ENCODE peak calls at places on chromosomes 6 and 20, in five cellular contexts. N is pancreas; V is HL-60; H is CD4-positive, CD25-positive, alpha-beta regulatory T cell; D is aorta. Q is an unnamed sample.

GRCh38 chr6:115120394-115120793 is 777.6 kb upstream of the HS3ST5 start:
- DNase-seq in N (no peak), V (no peak), H (no peak), D (no peak), Q (no peak)

GRCh38 chr6:170088349-170088951 is 202.4 kb downstream of the DLL1 start:
- DNase-seq in N (peak), V (no peak), H (no peak), D (peak), Q (no peak)

GRCh38 chr6:131844243-131844841 is 36.5 kb downstream of the ENPP1 start:
- DNase-seq in N (no peak), V (no peak), H (no peak), D (no peak), Q (no peak)

GRCh38 chr6:110513001-110513400 is 36.6 kb upstream of the SLC22A16 start:
- DNase-seq in N (no peak), V (no peak), H (no peak), D (no peak), Q (no peak)

GRCh38 chr6:158027590-158028285 is 46.1 kb downstream of the SYNJ2 start:
- DNase-seq in N (peak), V (no peak), H (no peak), D (no peak), Q (no peak)

GRCh38 chr6:116764557-116764960 is 960 bp downstream of the FAM162B start:
- DNase-seq in N (peak), V (no peak), H (no peak), D (no peak), Q (no peak)

GRCh38 chr6:22364314-22364713 is 67.5 kb upstream of the PRL start:
- DNase-seq in N (no peak), V (no peak), H (no peak), D (no peak), Q (no peak)

GRCh38 chr6:111888928-111889696 is 15.9 kb upstream of the FYN start:
- DNase-seq in N (no peak), V (no peak), H (no peak), D (no peak), Q (no peak)

GRCh38 chr6:69719602-69720193 is 77.1 kb downstream of the LMBRD1 start:
- DNase-seq in N (no peak), V (no peak), H (peak), D (no peak), Q (no peak)

GRCh38 chr6:103122766-103123601 is 1729.5 kb downstream of the GRIK2 start:
- DNase-seq in N (peak), V (peak), H (peak), D (peak), Q (peak)

GRCh38 chr6:77151241-77151640 is 312.1 kb downstream of the HTR1B start:
- DNase-seq in N (no peak), V (no peak), H (no peak), D (no peak), Q (no peak)

GRCh38 chr6:88459224-88459623 is 293.1 kb upstream of the CNR1 start:
- DNase-seq in N (no peak), V (no peak), H (no peak), D (no peak), Q (no peak)

GRCh38 chr6:168536665-168537249 is 95.8 kb downstream of the SMOC2 start:
- DNase-seq in N (no peak), V (no peak), H (no peak), D (no peak), Q (no peak)

GRCh38 chr6:36727491-36728021 is 29.9 kb downstream of the RAB44 start:
- DNase-seq in N (no peak), V (peak), H (peak), D (no peak), Q (no peak)

DNA sequence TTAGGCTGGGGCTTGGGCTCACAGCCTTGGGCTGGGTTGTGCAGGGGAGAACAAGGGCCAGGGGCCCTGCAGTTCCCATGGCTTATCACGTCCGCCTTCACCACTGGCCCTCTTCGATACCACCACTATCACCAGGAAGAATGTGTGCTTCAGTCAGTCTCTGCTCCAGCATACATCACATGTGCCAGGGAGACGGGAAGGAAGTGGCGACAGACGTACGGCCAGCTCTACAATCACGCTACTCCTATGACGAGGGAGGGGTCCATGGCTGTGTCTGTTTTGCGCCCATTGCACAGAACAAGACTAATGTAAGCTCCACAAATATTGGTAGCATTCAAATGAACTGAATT is 72.1 kb downstream of the TRAM2 start:
- DNase-seq in N (no peak), V (no peak), H (no peak), D (no peak), Q (no peak)
- H3K27ac ChIP-seq in N (peak), V (no peak), H (no peak), D (no peak), Q (peak)

GRCh38 chr20:47506850-47507249 is 5.2 kb downstream of the NCOA3 start:
- DNase-seq in N (no peak), V (no peak), H (no peak), D (no peak), Q (no peak)
- H3K4me3 ChIP-seq in N (no peak), V (no peak), H (peak), D (no peak), Q (no peak)

DNA sequence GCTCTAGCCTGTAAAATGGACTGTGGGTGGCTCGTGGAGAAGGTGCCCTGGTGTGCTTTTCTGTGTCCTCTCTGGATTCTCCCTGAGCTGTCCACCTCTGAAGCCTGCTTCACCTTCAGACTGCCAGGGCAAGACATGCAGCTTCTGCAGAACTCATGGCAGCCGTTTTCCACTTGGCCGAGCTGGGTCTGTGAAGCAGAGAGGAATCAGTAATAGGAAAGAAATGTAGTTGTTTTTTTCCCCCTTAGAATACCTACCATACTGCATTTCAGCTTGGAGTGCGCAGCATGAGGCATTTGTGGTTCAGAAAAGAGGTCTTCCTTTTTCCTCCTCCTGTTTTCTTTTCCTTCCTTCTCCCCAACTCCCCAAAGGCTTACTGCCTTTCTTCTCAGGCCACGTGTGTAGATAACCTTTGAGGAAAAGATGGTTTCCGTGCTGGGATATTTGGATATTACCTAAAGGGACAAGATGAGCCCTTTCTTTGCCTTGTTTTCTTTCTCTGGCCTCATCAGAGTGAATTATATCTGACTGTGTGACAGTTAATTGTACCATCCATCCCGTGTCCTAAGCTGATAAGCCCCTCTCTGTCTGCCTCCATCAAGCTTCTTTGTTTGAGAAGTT is 39.4 kb downstream of the RREB1 start:
- DNase-seq in N (no peak), V (no peak), H (no peak), D (no peak), Q (no peak)
- H3K27ac ChIP-seq in N (peak), V (peak), H (no peak), D (no peak), Q (peak)

GRCh38 chr6:24283043-24283985 is 74.5 kb downstream of the DCDC2 start:
- DNase-seq in N (peak), V (peak), H (peak), D (peak), Q (peak)
- H3K4me3 ChIP-seq in N (peak), V (no peak), H (no peak), D (peak), Q (no peak)

DNA sequence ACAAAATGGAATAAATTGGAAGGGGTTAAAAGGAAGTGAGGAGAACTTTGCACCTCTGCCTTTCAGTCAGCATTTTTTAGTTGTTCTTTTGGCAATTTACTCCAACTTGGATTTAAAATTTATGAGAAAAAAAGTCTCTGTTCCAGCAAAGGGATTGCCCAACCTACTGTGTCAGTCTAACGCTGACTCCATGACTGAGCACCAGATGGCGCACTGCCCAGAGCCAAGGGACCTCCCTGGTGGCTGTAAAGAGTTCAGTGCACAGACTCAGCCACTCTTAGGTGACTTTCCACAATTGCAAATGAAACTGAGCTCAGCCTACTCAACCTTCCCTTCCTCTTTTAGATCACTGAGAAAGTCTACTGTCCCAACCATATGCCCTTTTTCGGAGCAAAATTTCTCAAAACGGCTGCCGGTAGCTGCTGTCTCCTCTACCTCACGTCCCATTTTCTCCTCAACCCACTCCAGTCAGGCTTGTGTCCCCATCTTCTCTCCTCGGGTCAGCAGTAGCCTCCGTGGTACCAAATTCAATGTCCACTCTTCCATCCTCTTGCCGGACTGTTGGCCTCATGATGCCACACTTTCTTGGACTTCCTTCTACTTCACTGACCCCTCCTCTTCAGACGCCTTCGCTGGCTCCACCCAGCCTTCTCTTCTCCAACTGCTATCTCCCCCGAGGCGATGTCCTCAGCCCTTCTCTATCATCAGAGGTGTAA is 38.7 kb downstream of the GSTA2 start:
- DNase-seq in N (peak), V (peak), H (peak), D (peak), Q (peak)
- H3K27ac ChIP-seq in N (peak), V (no peak), H (no peak), D (no peak), Q (peak)

GRCh38 chr6:163406830-163407229 is 7.7 kb upstream of the QKI start:
- DNase-seq in N (no peak), V (no peak), H (no peak), D (no peak), Q (no peak)

GRCh38 chr6:163405412-163406309 is 8.9 kb upstream of the QKI start:
- DNase-seq in N (peak), V (no peak), H (peak), D (peak), Q (peak)

GRCh38 chr6:163408352-163408991 is 6.0 kb upstream of the QKI start:
- DNase-seq in N (no peak), V (no peak), H (no peak), D (no peak), Q (no peak)

GRCh38 chr6:163404825-163405265 is 9.7 kb upstream of the QKI start:
- DNase-seq in N (no peak), V (peak), H (no peak), D (peak), Q (no peak)

GRCh38 chr6:163406320-163406719 is 8.2 kb upstream of the QKI start:
- DNase-seq in N (no peak), V (no peak), H (no peak), D (no peak), Q (no peak)
- H3K4me3 ChIP-seq in N (peak), V (peak), H (peak), D (no peak), Q (no peak)

Q was measured in colonic mucosa.